ENCODE peak calls at places on chromosomes 1 and 21, in seven cellular contexts. One of them, this sample, is unnamed.

GRCh38 chr1:201490708-201491131 is 16.2 kb downstream of the CSRP1 start:
- DNase-seq in lower leg skin: no peak
- DNase-seq in fibroblast of mammary gland: no peak
- DNase-seq in left lung: no peak
- DNase-seq in adrenal gland: no peak
- DNase-seq in BJ: no peak
- DNase-seq in AG04450: no peak
- DNase-seq in this sample: no peak

GRCh38 chr1:8503842-8504241 is 185.9 kb downstream of the SLC45A1 start:
- DNase-seq in lower leg skin: no peak
- DNase-seq in fibroblast of mammary gland: no peak
- DNase-seq in left lung: no peak
- DNase-seq in adrenal gland: no peak
- DNase-seq in BJ: no peak
- DNase-seq in AG04450: no peak
- DNase-seq in this sample: no peak

GRCh38 chr1:170596701-170597100 is 64.7 kb downstream of the GORAB start:
- DNase-seq in lower leg skin: no peak
- DNase-seq in fibroblast of mammary gland: no peak
- DNase-seq in left lung: no peak
- DNase-seq in adrenal gland: no peak
- DNase-seq in BJ: no peak
- DNase-seq in AG04450: no peak
- DNase-seq in this sample: no peak

GRCh38 chr1:213244664-213245091 is 193.6 kb downstream of the RPS6KC1 start:
- DNase-seq in lower leg skin: no peak
- DNase-seq in fibroblast of mammary gland: peak
- DNase-seq in left lung: no peak
- DNase-seq in adrenal gland: peak
- DNase-seq in BJ: peak
- DNase-seq in AG04450: peak
- DNase-seq in this sample: no peak

GRCh38 chr1:234270103-234270502 is 103.2 kb upstream of the COA6 start:
- DNase-seq in lower leg skin: no peak
- DNase-seq in fibroblast of mammary gland: no peak
- DNase-seq in left lung: no peak
- DNase-seq in adrenal gland: no peak
- DNase-seq in BJ: no peak
- DNase-seq in AG04450: no peak
- DNase-seq in this sample: no peak

GRCh38 chr1:222018051-222018450 is 276.2 kb upstream of the DUSP10 start:
- DNase-seq in lower leg skin: no peak
- DNase-seq in fibroblast of mammary gland: no peak
- DNase-seq in left lung: no peak
- DNase-seq in adrenal gland: no peak
- DNase-seq in BJ: no peak
- DNase-seq in AG04450: no peak
- DNase-seq in this sample: no peak

GRCh38 chr1:40742363-40743061 is 41.1 kb upstream of the KCNQ4 start:
- DNase-seq in lower leg skin: no peak
- DNase-seq in fibroblast of mammary gland: peak
- DNase-seq in left lung: no peak
- DNase-seq in adrenal gland: no peak
- DNase-seq in BJ: peak
- DNase-seq in AG04450: no peak
- DNase-seq in this sample: no peak

GRCh38 chr1:209733409-209734192 is 22.3 kb upstream of the TRAF3IP3 start:
- DNase-seq in lower leg skin: no peak
- DNase-seq in fibroblast of mammary gland: peak
- DNase-seq in left lung: no peak
- DNase-seq in adrenal gland: no peak
- DNase-seq in BJ: no peak
- DNase-seq in AG04450: no peak
- DNase-seq in this sample: no peak

DNA sequence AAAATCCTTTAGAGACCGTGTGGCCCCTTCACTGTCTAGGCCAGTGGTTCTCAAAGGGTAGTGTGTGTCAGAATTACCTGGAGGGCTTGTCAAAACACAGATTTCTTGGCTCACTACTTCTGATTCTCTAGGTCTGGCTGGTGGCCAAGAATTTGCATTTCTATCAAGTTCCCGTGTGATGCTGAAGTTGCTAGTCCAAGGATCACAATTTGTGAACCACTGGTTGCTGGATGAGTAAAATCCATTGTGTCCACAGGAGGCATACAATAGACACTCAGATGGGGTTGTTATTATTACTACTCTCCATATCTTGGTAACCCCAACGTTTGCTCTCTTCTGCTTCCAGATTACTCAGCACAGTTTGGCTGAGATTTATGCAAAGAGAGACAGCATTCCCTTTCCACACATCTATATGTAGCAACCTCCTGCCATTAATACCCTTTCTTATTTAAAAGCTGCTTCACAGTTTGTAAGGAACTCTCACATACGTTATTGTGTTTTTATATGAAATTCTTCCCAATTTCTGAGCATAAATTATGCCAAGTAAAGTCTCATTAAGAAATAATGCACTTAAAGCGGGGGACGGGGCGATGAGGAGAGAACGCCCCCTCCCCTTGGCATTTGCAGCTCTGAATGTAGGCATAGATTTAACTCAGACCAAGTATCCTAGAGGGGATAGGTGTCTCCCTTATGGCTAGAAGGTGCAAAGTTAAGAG is 720 bp upstream of the TMCC2 start:
- DNase-seq in lower leg skin: no peak
- DNase-seq in fibroblast of mammary gland: peak
- DNase-seq in left lung: no peak
- DNase-seq in adrenal gland: peak
- DNase-seq in BJ: no peak
- DNase-seq in AG04450: no peak
- DNase-seq in this sample: no peak
- TF ChIP-seq CTCF in lower leg skin: no peak
- TF ChIP-seq CTCF in fibroblast of mammary gland: no peak
- TF ChIP-seq CTCF in left lung: no peak
- TF ChIP-seq CTCF in adrenal gland: no peak
- TF ChIP-seq CTCF in BJ: no peak
- TF ChIP-seq CTCF in AG04450: no peak
- TF ChIP-seq CTCF in this sample: no peak

DNA sequence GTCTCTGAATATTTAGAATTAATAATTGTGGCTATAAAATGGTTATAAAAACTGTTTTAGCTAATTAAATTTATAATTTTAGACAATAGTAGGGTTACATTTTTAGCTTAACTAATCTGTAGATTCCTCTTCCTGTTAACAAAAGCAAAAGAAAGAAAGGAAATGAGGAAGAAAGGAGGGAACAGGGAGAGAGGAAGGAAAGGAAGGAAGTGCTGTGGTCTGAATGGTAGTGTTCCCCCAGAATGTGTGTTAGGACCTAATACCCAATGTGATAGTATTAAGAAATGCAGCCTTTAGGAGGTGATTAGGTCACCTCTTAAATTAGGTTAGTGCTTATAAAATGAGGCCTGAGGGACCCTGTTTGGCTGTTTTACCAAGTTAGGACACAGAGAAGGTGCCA is 136.9 kb upstream of the SAMSN1 start:
- DNase-seq in lower leg skin: no peak
- DNase-seq in fibroblast of mammary gland: no peak
- DNase-seq in left lung: no peak
- DNase-seq in adrenal gland: no peak
- DNase-seq in BJ: no peak
- DNase-seq in AG04450: no peak
- DNase-seq in this sample: no peak
- H3K4me3 ChIP-seq in lower leg skin: no peak
- H3K4me3 ChIP-seq in fibroblast of mammary gland: no peak
- H3K4me3 ChIP-seq in left lung: no peak
- H3K4me3 ChIP-seq in adrenal gland: no peak
- H3K4me3 ChIP-seq in BJ: no peak
- H3K4me3 ChIP-seq in AG04450: no peak
- H3K4me3 ChIP-seq in this sample: no peak

DNA sequence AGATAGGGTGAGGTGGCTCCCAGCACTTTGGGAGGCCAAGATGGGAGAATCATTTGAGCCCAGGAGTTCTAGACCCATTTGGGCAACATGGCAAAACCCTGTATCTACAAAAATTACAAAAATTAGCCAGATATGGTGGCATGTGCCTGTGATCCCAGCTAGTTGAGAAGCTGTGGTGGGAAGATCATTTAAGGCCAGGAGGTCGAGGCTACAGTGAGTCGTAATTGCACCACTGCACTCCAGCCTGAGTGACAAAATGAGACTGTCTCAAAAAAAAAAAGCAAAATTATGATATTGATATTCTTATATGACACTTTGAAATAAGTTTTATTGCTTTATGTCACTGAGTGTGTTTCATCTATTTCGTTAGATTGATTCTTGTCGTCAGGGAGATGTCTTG is 7.4 kb downstream of the ACADM start:
- DNase-seq in lower leg skin: no peak
- DNase-seq in fibroblast of mammary gland: peak
- DNase-seq in left lung: no peak
- DNase-seq in adrenal gland: no peak
- DNase-seq in BJ: no peak
- DNase-seq in AG04450: no peak
- DNase-seq in this sample: no peak
- TF ChIP-seq CTCF in lower leg skin: no peak
- TF ChIP-seq CTCF in fibroblast of mammary gland: no peak
- TF ChIP-seq CTCF in left lung: no peak
- TF ChIP-seq CTCF in adrenal gland: no peak
- TF ChIP-seq CTCF in BJ: no peak
- TF ChIP-seq CTCF in AG04450: no peak
- TF ChIP-seq CTCF in this sample: no peak

GRCh38 chr1:45200906-45201500 is 5.4 kb downstream of the ZSWIM5 start:
- DNase-seq in lower leg skin: no peak
- DNase-seq in fibroblast of mammary gland: no peak
- DNase-seq in left lung: no peak
- DNase-seq in adrenal gland: no peak
- DNase-seq in BJ: no peak
- DNase-seq in AG04450: no peak
- DNase-seq in this sample: no peak
- H3K4me3 ChIP-seq in lower leg skin: no peak
- H3K4me3 ChIP-seq in fibroblast of mammary gland: no peak
- H3K4me3 ChIP-seq in left lung: no peak
- H3K4me3 ChIP-seq in adrenal gland: no peak
- H3K4me3 ChIP-seq in BJ: no peak
- H3K4me3 ChIP-seq in AG04450: no peak
- H3K4me3 ChIP-seq in this sample: no peak

GRCh38 chr21:27740084-27740483 is 773.2 kb upstream of the ADAMTS5 start:
- DNase-seq in lower leg skin: no peak
- DNase-seq in fibroblast of mammary gland: no peak
- DNase-seq in left lung: no peak
- DNase-seq in adrenal gland: no peak
- DNase-seq in BJ: no peak
- DNase-seq in AG04450: no peak
- DNase-seq in this sample: no peak
- TF ChIP-seq CTCF in lower leg skin: no peak
- TF ChIP-seq CTCF in fibroblast of mammary gland: no peak
- TF ChIP-seq CTCF in left lung: no peak
- TF ChIP-seq CTCF in adrenal gland: no peak
- TF ChIP-seq CTCF in BJ: no peak
- TF ChIP-seq CTCF in AG04450: no peak
- TF ChIP-seq CTCF in this sample: no peak

GRCh38 chr1:171783816-171784530 is 2.5 kb downstream of the METTL13 start:
- DNase-seq in lower leg skin: no peak
- DNase-seq in fibroblast of mammary gland: no peak
- DNase-seq in left lung: no peak
- DNase-seq in adrenal gland: no peak
- DNase-seq in BJ: no peak
- DNase-seq in AG04450: no peak
- DNase-seq in this sample: no peak

GRCh38 chr1:171784779-171785178 is 3.3 kb downstream of the METTL13 start:
- DNase-seq in lower leg skin: no peak
- DNase-seq in fibroblast of mammary gland: no peak
- DNase-seq in left lung: no peak
- DNase-seq in adrenal gland: no peak
- DNase-seq in BJ: no peak
- DNase-seq in AG04450: no peak
- DNase-seq in this sample: no peak

GRCh38 chr1:171785766-171786165 is 4.3 kb downstream of the METTL13 start:
- DNase-seq in lower leg skin: no peak
- DNase-seq in fibroblast of mammary gland: no peak
- DNase-seq in left lung: no peak
- DNase-seq in adrenal gland: no peak
- DNase-seq in BJ: no peak
- DNase-seq in AG04450: no peak
- DNase-seq in this sample: no peak

GRCh38 chr1:171780583-171781166 is 785 bp upstream of the METTL13 start:
- DNase-seq in lower leg skin: no peak
- DNase-seq in fibroblast of mammary gland: no peak
- DNase-seq in left lung: no peak
- DNase-seq in adrenal gland: no peak
- DNase-seq in BJ: no peak
- DNase-seq in AG04450: no peak
- DNase-seq in this sample: no peak

GRCh38 chr1:171781167-171781875 is at the start of gene METTL13:
- DNase-seq in lower leg skin: peak
- DNase-seq in fibroblast of mammary gland: peak
- DNase-seq in left lung: peak
- DNase-seq in adrenal gland: peak
- DNase-seq in BJ: peak
- DNase-seq in AG04450: peak
- DNase-seq in this sample: peak
- H3K4me3 ChIP-seq in lower leg skin: peak
- H3K4me3 ChIP-seq in fibroblast of mammary gland: peak
- H3K4me3 ChIP-seq in left lung: peak
- H3K4me3 ChIP-seq in adrenal gland: peak
- H3K4me3 ChIP-seq in BJ: peak
- H3K4me3 ChIP-seq in AG04450: peak
- H3K4me3 ChIP-seq in this sample: peak

GRCh38 chr1:1630191-1630964 is 1.6 kb upstream of the MMP23B start:
- DNase-seq in lower leg skin: peak
- DNase-seq in fibroblast of mammary gland: peak
- DNase-seq in left lung: peak
- DNase-seq in adrenal gland: peak
- DNase-seq in BJ: no peak
- DNase-seq in AG04450: no peak
- DNase-seq in this sample: peak
- TF ChIP-seq CTCF in lower leg skin: no peak
- TF ChIP-seq CTCF in fibroblast of mammary gland: no peak
- TF ChIP-seq CTCF in left lung: no peak
- TF ChIP-seq CTCF in adrenal gland: no peak
- TF ChIP-seq CTCF in BJ: no peak
- TF ChIP-seq CTCF in AG04450: no peak
- TF ChIP-seq CTCF in this sample: no peak

This sample was measured in GM06990.